ENCODE peak calls at places on chromosomes 5 and 9, in seven cellular contexts. B is neural crest cell; A is activated effector memory CD4-positive, alpha-beta T cell treated with Interleukin-2 at 50 U/mL for 16 hours; I is adipocyte; U is activated T-helper 2 cell treated with anti-CD3 and anti-CD28 coated beads, Interferon-gamma antibody, Interleukin-2, Interleukin-4, amounts not matched to agents 10 μg/mL and 5 μg/mL and 100 μg/mL, durations not matched to agents 14 hours and 24 hours and 36 hours; F is NCI-H1417; K is neuronal stem cell. V is an unnamed sample.

GRCh38 chr9:100150209-100150608 is 51.2 kb downstream of the INVS start:
- DNase-seq in B (no peak), A (no peak), I (peak; percentile 49), U (no peak), F (no peak), K (no peak), V (no peak)

GRCh38 chr5:134097221-134097620 is 17.3 kb upstream of the TCF7 start:
- DNase-seq in B (no peak), A (no peak), I (no peak), U (no peak), F (no peak), K (no peak), V (no peak)

GRCh38 chr5:96582343-96582742 is 79.8 kb upstream of the CAST start:
- DNase-seq in B (no peak), A (no peak), I (no peak), U (no peak), F (peak; percentile 86), K (no peak), V (no peak)

GRCh38 chr5:178204205-178205009 is at the start of gene HNRNPAB:
- DNase-seq in B (peak; percentile 98), A (peak; percentile 92), I (peak; percentile 99), U (peak; percentile 94), F (peak; percentile 97), K (peak; percentile 98), V (peak; percentile 93)

GRCh38 chr9:112002847-112003457 is 106.3 kb downstream of the UGCG start:
- DNase-seq in B (no peak), A (no peak), I (no peak), U (no peak), F (no peak), K (no peak), V (no peak)

GRCh38 chr5:446864-447263 is 3.9 kb downstream of the EXOC3 start:
- DNase-seq in B (no peak), A (no peak), I (peak; percentile 76), U (no peak), F (peak; percentile 34), K (no peak), V (no peak)

GRCh38 chr5:68683632-68684035 is 410.2 kb upstream of the SLC30A5 start:
- DNase-seq in B (no peak), A (no peak), I (peak; percentile 95), U (no peak), F (peak; percentile 70), K (no peak), V (no peak)

GRCh38 chr9:16732546-16732945 is 137.9 kb downstream of the BNC2 start:
- DNase-seq in B (no peak), A (no peak), I (no peak), U (no peak), F (no peak), K (no peak), V (no peak)

GRCh38 chr9:136019041-136019680 is 58.0 kb upstream of the UBAC1 start:
- DNase-seq in B (no peak), A (no peak), I (no peak), U (no peak), F (no peak), K (no peak), V (no peak)

GRCh38 chr9:125524522-125524921 is 182.5 kb downstream of the MAPKAP1 start:
- DNase-seq in B (no peak), A (no peak), I (no peak), U (no peak), F (no peak), K (no peak), V (no peak)

GRCh38 chr5:154446183-154447073 is 631 bp downstream of the SAP30L start:
- DNase-seq in B (peak; percentile 53), A (peak; percentile 23), I (peak; percentile 91), U (peak; percentile 20), F (peak; percentile 23), K (peak; percentile 57), V (peak; percentile 39)